ENCODE peak calls at places on chromosomes 6 and 20, in four cellular contexts. F is AG04450, W is psoas muscle, S is mesenchymal stem cell. Q is an unnamed sample.

GRCh38 chr6:32181148-32181702 is 2.8 kb downstream of the AGER start:
- DNase-seq in F (no peak), W (no peak), S (no peak), Q (no peak)

GRCh38 chr6:5537967-5538366 is 276.7 kb downstream of the FARS2 start:
- DNase-seq in F (no peak), W (no peak), S (no peak), Q (no peak)

GRCh38 chr6:141618180-141618581 is 514.5 kb upstream of the GJE1 start:
- DNase-seq in F (no peak), W (no peak), S (no peak), Q (no peak)

GRCh38 chr20:36035720-36036119 is 67.3 kb downstream of the CNBD2 start:
- DNase-seq in W (no peak), S (no peak), F (no peak), Q (no peak)

GRCh38 chr6:34459899-34460593 is 5.8 kb upstream of the PACSIN1 start:
- DNase-seq in S (peak; percentile 40), W (no peak), F (no peak), Q (no peak)

GRCh38 chr6:119470893-119471542 is 121.5 kb upstream of the MAN1A1 start:
- DNase-seq in W (no peak), F (no peak), S (no peak), Q (no peak)

GRCh38 chr20:11376998-11377397 is 540.7 kb upstream of the BTBD3 start:
- DNase-seq in F (peak; percentile 39), S (no peak), W (no peak), Q (no peak)

GRCh38 chr6:155418017-155418749 is 37.5 kb downstream of the NOX3 start:
- DNase-seq in W (no peak), F (no peak), S (peak; percentile 75), Q (peak; percentile 59)

GRCh38 chr20:59443558-59443957 is 143.1 kb downstream of the EDN3 start:
- DNase-seq in W (no peak), F (no peak), S (no peak), Q (no peak)

GRCh38 chr20:53828673-53829085 is 235.0 kb upstream of the ZNF217 start:
- DNase-seq in S (peak; percentile 91), W (no peak), F (peak; percentile 79), Q (no peak)

GRCh38 chr6:34771727-34772126 is 14.4 kb downstream of the SNRPC start:
- DNase-seq in S (peak; percentile 46), F (peak; percentile 44), W (no peak), Q (no peak)

GRCh38 chr6:158765509-158766068 is 53.6 kb downstream of the EZR start:
- DNase-seq in W (no peak), F (no peak), S (no peak), Q (no peak)

GRCh38 chr6:84870693-84871092 is 106.3 kb upstream of the TBX18 start:
- DNase-seq in S (no peak), F (no peak), W (no peak), Q (no peak)

GRCh38 chr6:33069021-33069738 is 4.3 kb downstream of the HLA-DPA1 start:
- DNase-seq in S (no peak), F (no peak), W (no peak), Q (no peak)

GRCh38 chr6:47047479-47048411 is 5.6 kb upstream of the ADGRF1 start:
- DNase-seq in W (no peak), F (peak; percentile 18), S (peak; percentile 88), Q (no peak)

GRCh38 chr20:58570181-58570859 is 55.1 kb upstream of the APCDD1L start:
- DNase-seq in S (no peak), F (no peak), W (no peak), Q (no peak)

GRCh38 chr6:39076993-39077535 is 28.5 kb downstream of the GLP1R start:
- DNase-seq in F (no peak), S (no peak), W (no peak), Q (peak; percentile 16)

GRCh38 chr6:161374971-161375873 is 101.4 kb upstream of the AGPAT4 start:
- DNase-seq in S (no peak), W (peak; percentile 81), F (no peak), Q (no peak)

GRCh38 chr6:148617522-148617921 is 129.3 kb upstream of the UST start:
- DNase-seq in S (peak; percentile 73), W (no peak), F (peak; percentile 6), Q (no peak)

GRCh38 chr6:139133272-139133671 is 1.6 kb upstream of the HECA start:
- DNase-seq in S (no peak), F (no peak), W (no peak), Q (no peak)

GRCh38 chr20:63737940-63738686 is 1.5 kb upstream of the SLC2A4RG start:
- DNase-seq in F (no peak), S (no peak), W (peak; percentile 64), Q (peak; percentile 79)

GRCh38 chr6:158475344-158476302 is 84.3 kb upstream of the TMEM181 start:
- DNase-seq in S (peak; percentile 87), W (no peak), F (no peak), Q (no peak)

GRCh38 chr20:46214831-46215488 is 93.3 kb downstream of the CDH22 start:
- DNase-seq in F (no peak), W (no peak), S (peak; percentile 23), Q (no peak)

GRCh38 chr20:45300961-45301360 is 5.7 kb upstream of the RBPJL start:
- DNase-seq in F (no peak), W (no peak), S (peak; percentile 50), Q (no peak)

GRCh38 chr20:52722926-52723325 is 249.2 kb upstream of the TSHZ2 start:
- DNase-seq in S (peak; percentile 8), W (no peak), F (no peak), Q (no peak)
- H3K27me3 ChIP-seq in S (no peaks in the 10 kb centered on the region), W (no peaks in the 10 kb centered on the region), F (no peaks in the 10 kb centered on the region), Q (no peaks in the 10 kb centered on the region)

GRCh38 chr20:38052870-38053269 is 19.3 kb downstream of the RPRD1B start:
- DNase-seq in S (no peak), W (no peak), F (no peak), Q (no peak)

GRCh38 chr20:38046572-38046971 is 13.0 kb downstream of the RPRD1B start:
- DNase-seq in W (no peak), S (no peak), F (no peak), Q (no peak)

GRCh38 chr20:38050691-38051090 is 17.1 kb downstream of the RPRD1B start:
- DNase-seq in F (no peak), W (no peak), S (peak; percentile 43), Q (no peak)

GRCh38 chr20:38054647-38055046 is 21.1 kb downstream of the RPRD1B start:
- DNase-seq in W (no peak), S (no peak), F (no peak), Q (no peak)

DNA sequence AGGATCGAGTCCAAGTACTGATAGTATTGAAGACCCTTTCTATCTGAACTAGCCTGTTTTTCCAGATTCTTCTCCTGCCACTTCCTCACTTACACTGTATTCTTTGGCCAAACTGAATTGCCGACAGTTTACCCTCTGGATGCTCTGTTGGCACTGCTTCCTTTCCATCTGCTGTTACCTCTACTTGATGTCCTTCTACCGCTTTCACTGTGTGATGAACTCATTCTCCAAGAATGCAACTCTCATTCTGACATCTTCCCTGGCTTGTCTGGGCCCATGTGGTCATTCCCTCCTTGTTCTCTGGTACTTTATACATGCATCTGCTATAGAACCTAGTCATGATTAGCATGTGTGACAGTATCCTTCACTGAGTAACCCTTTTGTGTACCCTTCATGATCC is 16.3 kb downstream of the RPRD1B start:
- DNase-seq in W (no peak), F (peak; percentile 48), S (peak; percentile 74), Q (no peak)
- H3K27ac ChIP-seq in W (peak overlapping the region; percentile 77), F (peak overlapping the region; percentile 47), S (peak overlapping the region; percentile 64), Q (no peak overlapping the region)

DNA sequence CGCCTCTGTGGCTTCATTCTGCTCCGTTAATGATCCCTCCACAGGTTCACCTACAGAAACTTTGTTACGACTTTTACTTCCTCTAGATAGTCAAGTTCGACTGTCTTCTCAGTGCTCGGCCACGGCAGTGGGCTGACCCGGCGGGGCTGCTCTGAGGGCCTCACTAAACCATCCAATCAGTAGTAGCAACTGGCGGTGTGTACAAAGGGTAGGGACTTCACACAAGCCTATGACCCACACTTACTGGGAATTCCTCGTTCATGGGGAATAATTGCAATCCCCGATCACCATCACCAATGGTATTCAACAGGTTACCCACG is 1959.2 kb upstream of the DEFB115 start:
- DNase-seq in F (no peak), W (no peak), S (no peak), Q (no peak)
- H3K9me3 ChIP-seq in F (peaks cover 75% of the 10 kb centered on the region), W (no peaks in the 10 kb centered on the region), S (no peaks in the 10 kb centered on the region), Q (peaks cover 14% of the 10 kb centered on the region)

GRCh38 chr6:151813858-151814257 is 6.4 kb downstream of the ESR1 start:
- DNase-seq in F (no peak), S (no peak), W (no peak), Q (no peak)
- H3K27me3 ChIP-seq in F (peaks cover 12% of the 10 kb centered on the region), S (peaks cover 6% of the 10 kb centered on the region), W (no peaks in the 10 kb centered on the region), Q (peaks cover 6% of the 10 kb centered on the region)

Q was measured in suprapubic skin.